ENCODE peak calls at places on chromosome X, in five cellular contexts. N is OCI-LY7, M is cardiac muscle cell, J is iPS DF 6.9, V is left ventricle myocardium inferior. A is an unnamed sample. For H3K4me1, the result is how much of the 10 kb centered on the place peaks cover.

GRCh38 chrX:120380699-120381098 is 18.8 kb downstream of the ATP1B4 start:
- DNase-seq in N (peak), M (no peak), J (peak), V (no peak), A (peak)

GRCh38 chrX:69177511-69178162 is 12.4 kb upstream of the PJA1 start:
- DNase-seq in N (no peak), M (no peak), J (no peak), V (no peak), A (no peak)

GRCh38 chrX:17397074-17397473 is 22.1 kb downstream of the NHS start:
- DNase-seq in N (no peak), M (no peak), J (no peak), V (no peak), A (no peak)

GRCh38 chrX:140141444-140142029 is 176.2 kb upstream of the CXorf66 start:
- DNase-seq in N (peak), M (peak), J (no peak), V (no peak), A (no peak)

GRCh38 chrX:29661290-29661689 is 554.1 kb upstream of the MAGEB2 start:
- DNase-seq in N (no peak), M (no peak), J (no peak), V (no peak), A (no peak)

GRCh38 chrX:133414399-133415275 is 652 bp downstream of the GPC4 start:
- DNase-seq in N (no peak), M (peak), J (no peak), V (no peak), A (no peak)

GRCh38 chrX:136954930-136955329 is 74.4 kb upstream of the RBMX start:
- DNase-seq in N (peak), M (peak), J (no peak), V (no peak), A (no peak)

GRCh38 chrX:48558270-48558669 is 16.0 kb upstream of the RBM3 start:
- DNase-seq in N (no peak), M (no peak), J (no peak), V (no peak), A (no peak)

GRCh38 chrX:124555036-124555595 is 208.8 kb downstream of the SH2D1A start:
- DNase-seq in N (no peak), M (no peak), J (no peak), V (no peak), A (no peak)

GRCh38 chrX:107940095-107940494 is 42.1 kb downstream of the TEX13B start:
- DNase-seq in N (no peak), M (no peak), J (no peak), V (no peak), A (no peak)

GRCh38 chrX:56797966-56798711 is 69.1 kb downstream of the NBDY start:
- DNase-seq in N (no peak), M (no peak), J (no peak), V (no peak), A (no peak)

GRCh38 chrX:136863826-136864225 is 16.7 kb downstream of the RBMX start:
- DNase-seq in N (no peak), M (no peak), J (no peak), V (no peak), A (no peak)

GRCh38 chrX:95949588-95949987 is 735.1 kb upstream of the DIAPH2 start:
- DNase-seq in N (no peak), M (no peak), J (no peak), V (no peak), A (no peak)
- H3K4me3 ChIP-seq in N (no peak), M (no peak), J (no peak), V (no peak), A (no peak)

GRCh38 chrX:3713225-3713936 is at the start of gene PRKX:
- DNase-seq in N (peak), M (peak), J (no peak), V (peak), A (peak)

GRCh38 chrX:3713937-3714434 is 537 bp upstream of the PRKX start:
- DNase-seq in N (no peak), M (no peak), J (no peak), V (no peak), A (no peak)

GRCh38 chrX:3712080-3712869 is 1.2 kb downstream of the PRKX start:
- DNase-seq in N (peak), M (peak), J (no peak), V (no peak), A (no peak)

GRCh38 chrX:3712870-3713224 is 602 bp downstream of the PRKX start:
- DNase-seq in N (no peak), M (no peak), J (no peak), V (peak), A (no peak)

GRCh38 chrX:3711331-3711917 is 2.0 kb downstream of the PRKX start:
- DNase-seq in N (peak), M (no peak), J (no peak), V (peak), A (no peak)
- H3K4me1 ChIP-seq in N (under half), M (under half), J (under half), V (under half), A (under half)

DNA sequence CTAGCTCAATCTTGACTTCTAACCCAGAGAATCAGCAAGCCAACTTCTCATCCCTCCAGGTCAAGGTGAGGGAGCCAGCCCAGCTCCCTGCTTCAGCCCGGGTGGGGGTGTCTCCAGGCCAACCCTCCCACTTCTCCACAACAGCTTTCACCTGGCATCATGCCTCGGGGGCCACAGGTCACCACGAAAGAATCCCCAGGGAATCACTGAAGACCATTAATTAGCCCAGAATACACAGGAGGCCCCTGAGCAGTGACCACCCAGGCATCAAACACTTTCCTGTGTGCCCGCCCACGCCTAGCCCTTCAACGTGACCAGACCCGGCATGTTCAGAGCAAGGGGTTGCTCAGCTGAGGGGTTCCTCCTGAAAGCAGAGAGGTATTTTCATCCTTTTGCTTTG is 646.7 kb downstream of the BCOR start:
- DNase-seq in N (no peak), M (no peak), J (no peak), V (no peak), A (no peak)
- H3K4me3 ChIP-seq in N (no peak), M (no peak), J (no peak), V (no peak), A (no peak)

GRCh38 chrX:153738056-153738605 is 13.5 kb downstream of the ABCD1 start:
- DNase-seq in N (no peak), M (no peak), J (no peak), V (no peak), A (no peak)

GRCh38 chrX:153740631-153741222 is 16.1 kb downstream of the ABCD1 start:
- DNase-seq in N (no peak), M (no peak), J (no peak), V (no peak), A (no peak)

GRCh38 chrX:153744210-153745066 is 19.6 kb upstream of the PLXNB3 start:
- DNase-seq in N (no peak), M (peak), J (no peak), V (no peak), A (no peak)

GRCh38 chrX:153739754-153740486 is 15.3 kb downstream of the ABCD1 start:
- DNase-seq in N (no peak), M (no peak), J (no peak), V (no peak), A (no peak)

DNA sequence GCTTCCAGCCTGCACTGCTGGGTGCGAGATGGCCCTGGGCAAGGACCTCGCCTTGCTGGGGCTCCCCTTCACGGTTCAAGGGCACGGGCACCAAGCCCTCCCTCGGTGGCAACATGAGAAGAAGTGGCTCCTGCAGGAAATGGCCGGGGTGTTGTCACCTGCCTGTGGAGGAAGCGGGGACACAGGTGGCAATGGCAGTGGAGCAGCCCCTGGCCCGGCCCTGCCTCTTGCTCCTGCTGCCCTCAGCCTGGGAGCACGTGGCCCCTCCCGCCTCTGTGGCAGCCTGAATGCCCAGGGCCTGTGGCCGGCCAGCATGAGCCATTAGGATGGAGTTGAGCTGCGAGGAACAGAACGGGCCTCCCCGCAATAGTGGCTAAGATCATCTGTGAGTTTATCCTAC is 16.8 kb downstream of the ABCD1 start:
- DNase-seq in N (no peak), M (no peak), J (no peak), V (no peak), A (no peak)
- H3K4me1 ChIP-seq in N (under half), M (under half), J (under half), V (under half), A (under half)